ENCODE peak calls at places on chromosomes 16 and 17, in four cellular contexts. U is endothelial cell of umbilical vein, S is GM12892, M is HCT116. B is an unnamed sample.

GRCh38 chr17:45170976-45171337 is 9.3 kb downstream of the HEXIM2 start:
- DNase-seq in S (no peak), M (peak), U (peak), B (peak)

GRCh38 chr16:49596699-49597291 is 223.2 kb downstream of the C16orf78 start:
- DNase-seq in U (no peak), S (no peak), M (no peak), B (no peak)

GRCh38 chr17:47987240-47987835 is 16.4 kb downstream of the CDK5RAP3 start:
- DNase-seq in U (peak), M (no peak), S (no peak), B (peak)

GRCh38 chr16:17493012-17493411 is 22.3 kb upstream of the XYLT1 start:
- DNase-seq in M (no peak), U (no peak), S (no peak), B (no peak)

GRCh38 chr17:74186498-74186897 is 17.0 kb upstream of the RPL38 start:
- DNase-seq in U (no peak), M (no peak), S (no peak), B (no peak)

GRCh38 chr17:79023886-79024771 is at the start of gene C1QTNF1:
- DNase-seq in M (no peak), U (no peak), S (peak), B (no peak)

GRCh38 chr17:9360610-9361571 is 214.7 kb downstream of the STX8 start:
- DNase-seq in M (no peak), S (no peak), U (no peak), B (peak)

GRCh38 chr16:21100447-21100846 is 50.2 kb downstream of the DNAH3 start:
- DNase-seq in M (peak), S (no peak), U (no peak), B (peak)

GRCh38 chr17:42979511-42980273 is at the start of gene PTGES3L:
- DNase-seq in U (no peak), M (no peak), S (peak), B (no peak)
- TF ChIP-seq POLR2A in U (no peak), M (no peak), S (no peak), B (no peak)

DNA sequence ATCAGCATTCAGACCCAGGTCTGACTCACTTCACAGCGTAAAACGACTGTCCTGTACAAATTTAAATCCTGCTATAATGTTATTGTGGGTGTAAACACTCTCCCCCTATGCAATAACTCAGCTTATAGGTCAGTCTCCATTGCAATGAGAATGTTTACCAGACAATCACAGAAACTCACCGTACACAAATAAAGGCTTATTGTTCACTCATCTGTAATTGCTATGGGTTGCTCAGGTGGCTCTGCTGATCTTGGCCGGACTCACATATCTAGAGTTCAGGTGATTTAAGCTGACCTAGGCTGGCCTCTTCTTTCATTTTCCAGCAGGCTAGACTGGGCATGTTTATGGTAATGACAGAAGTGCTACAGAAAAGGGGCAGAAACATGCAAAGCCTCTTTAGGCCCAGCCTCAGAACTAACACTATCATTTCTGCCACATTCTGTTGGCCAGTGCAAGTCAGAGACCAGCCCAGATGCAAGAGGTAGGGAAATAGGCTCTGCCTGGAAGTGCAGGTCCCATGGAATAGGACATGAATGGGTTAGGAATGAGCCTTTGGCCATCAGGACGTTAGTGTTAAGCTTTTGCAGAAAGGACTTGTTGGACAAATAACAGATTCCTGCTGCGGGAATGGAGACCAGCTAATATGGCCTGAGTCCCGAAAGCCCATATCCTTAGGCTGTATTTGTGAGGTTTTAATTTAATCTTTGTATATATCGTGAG is 44.0 kb downstream of the HLF start:
- DNase-seq in U (no peak), M (no peak), S (no peak), B (no peak)
- TF ChIP-seq POLR2A in U (no peak), M (no peak), S (no peak), B (no peak)

GRCh38 chr17:58264407-58265103 is 16.2 kb downstream of the MPO start:
- DNase-seq in M (no peak), U (no peak), S (no peak), B (no peak)
- TF ChIP-seq POLR2A in M (no peak), U (no peak), S (no peak), B (no peak)

DNA sequence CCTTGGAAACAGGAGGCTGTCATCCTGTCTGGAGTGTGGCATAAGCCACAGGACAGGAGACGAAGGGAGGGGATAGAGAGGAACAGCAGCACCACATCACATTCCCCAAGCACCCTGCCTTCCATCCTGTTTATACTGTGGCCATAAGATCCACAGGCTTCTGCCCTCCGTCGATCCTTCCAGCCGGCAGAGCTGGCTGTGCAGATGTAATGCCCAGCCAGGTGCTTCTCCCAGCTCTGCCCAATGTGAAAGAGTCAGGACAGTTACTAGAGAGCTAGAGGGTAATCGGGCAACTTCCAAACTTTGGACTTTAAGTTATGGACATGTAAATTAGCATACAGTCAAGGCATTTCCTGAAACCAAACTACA is 368.4 kb downstream of the SOX9 start:
- DNase-seq in U (no peak), M (no peak), S (no peak), B (no peak)
- TF ChIP-seq POLR2A in U (no peak), M (no peak), S (no peak), B (no peak)

GRCh38 chr16:89709166-89709565 is 7.7 kb upstream of the SPATA2L start:
- DNase-seq in S (no peak), M (no peak), U (no peak), B (no peak)

GRCh38 chr16:89710709-89711564 is 9.4 kb upstream of the SPATA2L start:
- DNase-seq in U (no peak), S (no peak), M (no peak), B (no peak)

GRCh38 chr16:89709716-89710480 is 8.4 kb upstream of the SPATA2L start:
- DNase-seq in M (no peak), S (no peak), U (no peak), B (no peak)

GRCh38 chr16:89712476-89712805 is 8.3 kb downstream of the VPS9D1 start:
- DNase-seq in M (no peak), S (no peak), U (no peak), B (no peak)

GRCh38 chr16:89711601-89712475 is 8.9 kb downstream of the VPS9D1 start:
- DNase-seq in M (peak), S (peak), U (peak), B (no peak)
- TF ChIP-seq POLR2A in M (peak), S (peak), U (peak), B (no peak)

GRCh38 chr16:6672507-6672906 is 660.1 kb upstream of the RBFOX1 start:
- DNase-seq in S (no peak), U (no peak), M (no peak), B (no peak)

GRCh38 chr16:6674071-6674470 is 658.6 kb upstream of the RBFOX1 start:
- DNase-seq in U (no peak), M (no peak), S (no peak), B (no peak)
- TF ChIP-seq POLR2A in U (no peak), M (no peak), S (no peak), B (no peak)

DNA sequence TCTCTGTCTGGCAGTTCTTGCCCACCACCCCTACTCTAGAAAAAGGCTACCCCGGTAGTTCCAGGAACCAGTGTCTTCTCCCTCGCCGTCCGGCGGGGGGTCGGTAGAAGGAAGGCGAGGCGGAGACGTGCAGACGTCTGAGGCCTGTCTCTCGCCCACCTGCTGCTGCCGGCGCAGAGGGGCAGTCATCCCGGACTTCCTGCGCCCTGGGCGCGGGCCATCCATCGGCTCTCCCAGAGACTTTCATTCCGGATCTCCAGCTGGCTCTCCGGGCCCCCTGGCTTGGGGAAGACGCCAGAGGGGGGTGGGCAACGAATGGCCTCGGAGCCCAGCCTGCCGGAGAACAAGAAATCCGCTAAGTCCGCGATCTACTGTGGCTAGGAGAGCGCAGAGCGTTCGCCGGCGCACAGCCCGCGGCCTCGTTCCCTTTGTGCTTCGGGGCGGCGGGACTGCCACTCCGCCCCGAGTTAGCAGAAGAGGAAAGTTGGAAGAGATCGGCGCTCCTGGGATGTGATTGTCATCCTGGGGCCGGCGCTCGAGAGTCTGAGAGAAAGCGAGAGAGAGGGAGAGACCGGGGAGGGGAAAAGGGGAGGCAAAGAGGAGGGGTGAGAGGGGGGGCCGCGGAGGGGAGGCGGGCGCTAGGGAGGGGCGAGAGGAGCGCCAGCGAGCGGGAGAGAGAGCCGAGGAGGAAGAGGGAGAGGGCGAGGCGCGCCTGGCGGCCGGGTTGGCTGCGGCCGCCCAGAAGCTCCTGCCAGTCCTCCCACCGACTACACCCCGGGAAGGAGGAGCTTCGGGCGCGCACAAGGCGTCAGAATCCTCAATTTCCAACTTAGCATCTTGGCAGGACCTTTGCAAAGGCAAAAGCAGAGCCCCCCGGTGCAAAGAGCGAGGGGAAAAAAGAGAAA is at the start of gene IRX5:
- DNase-seq in S (peak), U (peak), M (peak), B (peak)
- TF ChIP-seq POLR2A in S (no peak), U (no peak), M (no peak), B (peak)

GRCh38 chr16:68382296-68382718 is 66.0 kb downstream of the SMPD3 start:
- DNase-seq in S (peak), U (no peak), M (no peak), B (no peak)
- TF ChIP-seq POLR2A in S (no peak), U (no peak), M (no peak), B (no peak)

B was measured in H54.